ENCODE peak calls at places on chromosomes 7 and 10, in six cellular contexts. U is heart left ventricle, V is breast epithelium, O is tibial artery, P is spleen, I is aorta. D is an unnamed sample.

GRCh38 chr10:33706191-33706590 is 371.7 kb upstream of the NRP1 start:
- DNase-seq in P (no peak), I (no peak), V (no peak), O (no peak), U (peak), D (no peak)

GRCh38 chr10:96765406-96766240 is 45.3 kb upstream of the PIK3AP1 start:
- DNase-seq in U (peak), I (peak), O (peak), V (no peak), P (peak), D (no peak)

GRCh38 chr10:51074238-51075028 is at the start of gene PRKG1:
- DNase-seq in O (peak), I (peak), V (peak), P (peak), U (peak), D (peak)

GRCh38 chr10:120327671-120328070 is 129.4 kb upstream of the PLPP4 start:
- DNase-seq in V (no peak), I (no peak), O (no peak), U (no peak), P (no peak), D (no peak)

GRCh38 chr10:98029149-98030092 is 1.0 kb downstream of the CRTAC1 start:
- DNase-seq in U (no peak), V (no peak), I (no peak), P (no peak), O (no peak), D (no peak)

GRCh38 chr7:64871761-64872160 is 31.3 kb upstream of the ZNF273 start:
- DNase-seq in P (no peak), O (no peak), V (no peak), I (peak), U (no peak), D (no peak)

GRCh38 chr10:127375423-127375822 is 173.7 kb upstream of the NPS start:
- DNase-seq in I (no peak), V (no peak), O (no peak), U (no peak), P (no peak), D (no peak)

GRCh38 chr7:13117103-13117502 is 429.7 kb downstream of the ARL4A start:
- DNase-seq in I (no peak), P (no peak), V (no peak), U (no peak), O (no peak), D (no peak)

GRCh38 chr7:124810605-124811004 is 45.0 kb upstream of the GPR37 start:
- DNase-seq in V (no peak), U (no peak), I (no peak), P (no peak), O (no peak), D (no peak)

GRCh38 chr7:93202594-93203273 is 23.5 kb downstream of the HEPACAM2 start:
- DNase-seq in V (no peak), O (no peak), P (no peak), U (no peak), I (no peak), D (no peak)

GRCh38 chr10:95517536-95518454 is 43.4 kb downstream of the SORBS1 start:
- DNase-seq in V (no peak), O (no peak), P (no peak), U (no peak), I (no peak), D (no peak)

GRCh38 chr7:149635561-149636329 is 137.6 kb downstream of the ZNF467 start:
- DNase-seq in P (no peak), V (no peak), I (no peak), O (no peak), U (no peak), D (no peak)

GRCh38 chr10:129031233-129032150 is 435.5 kb upstream of the MGMT start:
- DNase-seq in U (peak), V (no peak), P (no peak), O (no peak), I (peak), D (no peak)

GRCh38 chr10:124119933-124120332 is 26.5 kb upstream of the CHST15 start:
- DNase-seq in I (peak), O (no peak), V (no peak), P (no peak), U (peak), D (no peak)

GRCh38 chr7:141444956-141445355 is 106.3 kb upstream of the AGK start:
- DNase-seq in P (no peak), O (no peak), I (no peak), U (no peak), V (no peak), D (no peak)

GRCh38 chr7:108014747-108015682 is 12.1 kb upstream of the LAMB1 start:
- DNase-seq in U (no peak), I (no peak), P (no peak), O (no peak), V (no peak), D (no peak)

GRCh38 chr10:96501985-96502384 is 11.7 kb downstream of the TLL2 start:
- DNase-seq in O (no peak), P (no peak), U (no peak), V (no peak), I (no peak), D (peak)

GRCh38 chr7:76220185-76221057 is 18.7 kb downstream of the SRRM3 start:
- DNase-seq in O (no peak), U (peak), V (no peak), P (no peak), I (no peak), D (no peak)

GRCh38 chr10:33381897-33382578 is 47.6 kb upstream of the NRP1 start:
- DNase-seq in V (no peak), I (no peak), P (no peak), U (no peak), O (no peak), D (no peak)

GRCh38 chr7:34451183-34451582 is 206.8 kb upstream of the NPSR1 start:
- DNase-seq in U (no peak), I (no peak), O (no peak), V (no peak), P (no peak), D (no peak)

GRCh38 chr10:124641282-124642075 is 102.7 kb downstream of the FAM53B start:
- DNase-seq in V (no peak), I (no peak), U (peak), P (peak), O (no peak), D (no peak)

GRCh38 chr7:91383186-91383585 is 119.0 kb downstream of the FZD1 start:
- DNase-seq in I (no peak), P (no peak), U (no peak), V (no peak), O (no peak), D (no peak)

GRCh38 chr7:128076831-128077271 is 45.6 kb upstream of the LRRC4 start:
- DNase-seq in P (no peak), U (peak), I (peak), V (peak), O (no peak), D (no peak)

GRCh38 chr10:30219977-30220751 is 128.9 kb downstream of the MTPAP start:
- DNase-seq in O (no peak), I (no peak), V (no peak), P (no peak), U (no peak), D (no peak)

GRCh38 chr10:11017575-11018425 is at the start of gene CELF2:
- DNase-seq in O (peak), I (peak), V (no peak), U (peak), P (peak), D (peak)

GRCh38 chr10:132606536-132607316 is 69.1 kb downstream of the INPP5A start:
- DNase-seq in V (no peak), U (peak), P (peak), I (peak), O (peak), D (peak)

GRCh38 chr7:76003351-76003750 is 9.0 kb upstream of the TMEM120A start:
- DNase-seq in V (no peak), O (no peak), I (no peak), U (no peak), P (no peak), D (peak)

GRCh38 chr10:75243426-75243825 is 7.7 kb upstream of the COMTD1 start:
- DNase-seq in V (no peak), U (no peak), I (no peak), P (no peak), O (peak), D (no peak)

GRCh38 chr10:74174533-74174932 is 23.5 kb downstream of the ADK start:
- DNase-seq in I (no peak), P (no peak), V (no peak), U (no peak), O (no peak), D (no peak)

GRCh38 chr10:105742184-105742583 is 1101.1 kb downstream of the SORCS3 start:
- DNase-seq in V (no peak), O (no peak), U (peak), P (no peak), I (no peak), D (no peak)

DNA sequence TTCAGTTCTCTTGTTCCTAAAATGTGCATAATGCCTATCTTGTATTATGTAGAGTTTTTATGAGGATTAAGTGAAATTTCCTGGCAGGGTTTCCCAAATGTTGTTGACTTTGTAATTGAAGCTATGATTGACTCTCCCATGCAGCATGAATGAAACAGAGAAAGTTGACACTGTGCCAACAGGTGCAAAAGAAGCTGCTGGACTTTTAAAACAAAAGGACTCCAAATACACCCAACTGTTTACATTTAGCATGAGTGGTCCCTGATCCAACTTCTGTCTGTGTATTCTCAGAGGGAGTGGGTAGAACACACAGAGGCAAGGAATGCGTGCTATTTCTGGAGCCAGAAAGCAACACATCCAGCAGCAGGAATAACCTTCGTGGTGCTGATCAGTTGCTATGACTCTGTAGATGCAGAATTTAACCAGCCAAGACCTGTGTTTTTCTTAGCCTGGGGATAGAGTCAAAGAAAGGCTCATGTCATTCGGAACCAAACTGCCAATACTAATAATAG is 14.4 kb upstream of the RBM20 start:
- DNase-seq in U (no peak), V (no peak), P (no peak), O (no peak), I (no peak), D (peak)
- H3K27ac ChIP-seq in U (peak), V (no peak), P (no peak), O (peak), I (peak), D (peak)

DNA sequence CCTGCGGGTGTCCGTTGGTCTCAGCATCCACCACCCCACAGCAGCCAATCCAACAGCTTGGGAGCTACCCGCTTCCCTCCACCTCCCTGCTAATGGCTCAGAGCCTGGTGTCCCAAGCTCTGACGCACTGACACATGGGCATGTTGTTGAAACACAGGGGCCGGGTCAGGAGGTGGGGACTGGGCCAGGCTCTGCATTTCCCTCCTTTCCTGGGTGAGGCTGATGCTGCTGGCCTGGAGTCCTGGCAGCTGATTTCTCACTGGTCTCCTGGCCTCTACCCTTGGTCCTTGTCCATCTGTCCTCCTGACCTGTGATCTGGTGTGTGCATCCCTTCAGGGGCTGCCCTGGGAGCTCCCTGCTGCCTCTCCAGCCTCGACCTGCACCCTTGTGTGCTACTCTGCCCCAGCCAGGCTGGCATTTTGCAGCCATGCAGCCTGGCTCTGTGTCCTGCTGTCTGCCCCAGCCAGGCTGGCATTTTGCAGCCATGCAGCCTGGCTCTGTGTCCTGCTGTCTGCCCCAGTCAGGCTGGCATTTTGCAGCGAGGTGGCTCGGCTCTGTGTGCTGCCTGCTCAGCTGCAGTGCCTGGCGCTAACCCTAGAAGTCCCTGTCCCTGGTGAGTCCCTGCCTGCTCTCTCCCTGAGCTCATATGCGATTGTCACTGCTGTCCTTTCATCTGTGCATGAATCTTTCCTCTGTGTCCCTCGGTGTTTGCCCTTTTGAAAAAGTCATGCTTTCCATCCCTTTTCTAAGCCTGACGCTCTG is 14.0 kb downstream of the AMZ1 start:
- DNase-seq in P (no peak), O (peak), U (no peak), I (no peak), V (no peak), D (no peak)
- H3K27ac ChIP-seq in P (no peak), O (peak), U (no peak), I (no peak), V (no peak), D (no peak)

DNA sequence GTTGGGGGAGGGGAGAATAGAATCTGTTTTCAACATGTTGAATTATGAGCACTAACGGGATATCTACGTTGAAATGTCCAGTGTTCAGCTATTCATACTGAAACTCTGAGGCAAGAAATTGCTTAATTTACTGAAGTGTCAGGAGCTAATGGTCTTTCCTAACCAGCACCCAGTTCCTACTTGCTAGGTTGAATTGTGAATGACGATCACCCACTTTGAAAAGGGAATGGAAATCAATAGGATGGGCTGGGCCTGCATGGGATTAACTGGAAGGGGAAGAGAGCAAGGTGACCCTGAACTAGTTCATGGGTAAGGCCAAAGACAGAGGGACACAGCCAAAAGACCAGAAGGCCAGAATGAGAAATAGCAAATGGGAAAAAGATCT is 51.3 kb downstream of the HIPK2 start:
- DNase-seq in I (no peak), P (no peak), U (no peak), O (no peak), V (no peak), D (no peak)
- H3K27ac ChIP-seq in I (no peak), P (peak), U (peak), O (peak), V (peak), D (peak)

GRCh38 chr7:142884285-142884637 is 1.3 kb downstream of the TRPV6 start:
- DNase-seq in P (peak), O (no peak), U (no peak), V (no peak), I (no peak), D (no peak)

GRCh38 chr7:142887282-142888015 is 1.9 kb upstream of the TRPV6 start:
- DNase-seq in U (no peak), P (peak), I (peak), O (peak), V (no peak), D (no peak)

GRCh38 chr7:142886866-142887265 is 1.3 kb upstream of the TRPV6 start:
- DNase-seq in O (peak), U (no peak), P (peak), V (no peak), I (peak), D (no peak)

GRCh38 chr7:142883571-142884284 is 1.8 kb downstream of the TRPV6 start:
- DNase-seq in V (no peak), U (no peak), I (peak), O (no peak), P (no peak), D (no peak)

GRCh38 chr7:142885311-142886230 is at the start of gene TRPV6:
- DNase-seq in I (peak), P (peak), U (no peak), V (peak), O (no peak), D (no peak)
- H3K27ac ChIP-seq in I (no peak), P (no peak), U (no peak), V (peak), O (no peak), D (no peak)

GRCh38 chr10:86946215-86947170 is 10.9 kb downstream of the MMRN2 start:
- DNase-seq in U (peak), V (peak), O (peak), P (no peak), I (peak), D (peak)
- H3K27ac ChIP-seq in U (no peak), V (no peak), O (peak), P (no peak), I (no peak), D (no peak)

DNA sequence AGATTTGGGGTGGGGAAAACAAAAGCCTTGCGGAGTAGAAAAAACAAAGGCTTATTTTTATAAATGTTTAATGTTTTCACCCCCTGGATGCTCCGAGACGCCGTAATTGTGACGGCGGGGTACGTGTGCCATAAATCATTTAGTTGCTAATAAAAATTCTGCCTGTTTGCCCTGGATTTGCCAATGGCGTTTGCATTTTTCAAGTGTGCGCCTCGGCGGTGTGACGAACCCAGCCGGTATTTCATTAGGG is 2.5 kb upstream of the TNRC18 start:
- DNase-seq in O (no peak), I (no peak), V (no peak), U (no peak), P (no peak), D (no peak)
- H3K27ac ChIP-seq in O (peak), I (peak), V (peak), U (peak), P (peak), D (peak)

DNA sequence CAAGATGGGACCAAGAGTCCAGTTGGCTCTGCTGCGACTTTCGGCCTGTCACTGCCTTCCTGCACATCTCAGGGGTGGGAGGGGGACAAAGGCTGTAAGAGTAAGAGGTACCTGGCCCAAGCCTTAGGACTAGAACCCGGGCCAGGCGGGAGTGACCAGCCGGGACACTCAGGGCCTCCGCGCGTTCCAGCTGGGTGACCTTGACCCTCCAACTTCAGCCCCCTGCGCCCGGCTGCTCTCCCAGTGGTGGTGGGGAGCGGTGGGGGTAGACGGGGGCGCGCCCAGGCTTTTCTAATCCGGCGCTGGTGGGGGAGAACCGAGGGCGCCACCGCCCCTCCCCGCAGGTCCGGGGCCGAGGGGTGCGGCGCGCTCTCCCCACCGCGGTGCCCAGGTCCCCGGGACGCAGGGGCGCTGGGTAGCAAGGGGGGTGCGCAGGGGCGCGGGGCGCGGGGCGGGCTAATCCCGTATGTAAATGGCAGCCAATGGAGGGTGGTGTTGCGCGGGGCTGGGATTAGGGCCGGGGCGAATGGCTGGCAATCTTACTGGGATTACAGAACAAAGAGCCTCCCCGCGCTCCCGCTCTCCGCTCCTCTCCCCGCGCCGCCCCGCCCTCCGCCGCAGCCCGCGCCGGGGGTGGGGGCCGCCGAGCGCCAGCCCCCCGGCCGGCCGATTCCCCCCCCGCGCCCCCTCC is at the start of gene GTF2IRD1:
- DNase-seq in O (peak), P (no peak), V (peak), U (peak), I (peak), D (no peak)
- H3K27ac ChIP-seq in O (peak), P (peak), V (peak), U (peak), I (no peak), D (peak)

GRCh38 chr7:134729895-134730294 is 49.5 kb upstream of the CALD1 start:
- DNase-seq in U (no peak), O (no peak), P (no peak), I (no peak), V (no peak), D (no peak)
- H3K27ac ChIP-seq in U (peak), O (peak), P (no peak), I (peak), V (peak), D (no peak)